ENCODE peak calls at places on chromosomes 3 and 15, in four cellular contexts. D, B, E and T are unnamed samples.

GRCh38 chr3:5110307-5110706 is 11.8 kb upstream of the ARL8B start:
- DNase-seq in D (no peak), B (no peak), E (no peak), T (no peak)

GRCh38 chr3:172687501-172687900 is 23.4 kb downstream of the NCEH1 start:
- DNase-seq in D (no peak), B (no peak), E (no peak), T (no peak)

GRCh38 chr15:58793862-58794261 is 22.8 kb downstream of the MINDY2 start:
- DNase-seq in B (no peak), E (no peak), D (no peak), T (no peak)

GRCh38 chr3:144770813-144771400 is 799.3 kb downstream of the DIPK2A start:
- DNase-seq in E (peak), D (no peak), B (peak), T (no peak)

GRCh38 chr15:62121273-62122015 is 43.6 kb downstream of the C2CD4B start:
- DNase-seq in B (no peak), D (no peak), E (no peak), T (no peak)

GRCh38 chr15:80404057-80404718 is at the start of gene ARNT2:
- DNase-seq in E (no peak), B (no peak), D (no peak), T (peak)

GRCh38 chr3:11335056-11335608 is 62.9 kb downstream of the ATG7 start:
- DNase-seq in B (peak), E (peak), D (no peak), T (no peak)

GRCh38 chr3:186524616-186525015 is 19.6 kb downstream of the CRYGS start:
- DNase-seq in B (no peak), E (no peak), D (no peak), T (no peak)

GRCh38 chr3:171838218-171838720 is 4.9 kb upstream of the TMEM212 start:
- DNase-seq in D (no peak), E (no peak), B (peak), T (no peak)

GRCh38 chr3:8992199-8992598 is 28.9 kb upstream of the RAD18 start:
- DNase-seq in B (no peak), D (no peak), E (no peak), T (no peak)

GRCh38 chr3:11155341-11156025 is 1.2 kb downstream of the HRH1 start:
- DNase-seq in B (peak), E (peak), D (peak), T (peak)

GRCh38 chr15:80823120-80823519 is 44.0 kb downstream of the CEMIP start:
- DNase-seq in D (no peak), B (no peak), E (no peak), T (no peak)

GRCh38 chr15:53527996-53528395 is 231.5 kb downstream of the WDR72 start:
- DNase-seq in E (no peak), B (no peak), D (no peak), T (no peak)

GRCh38 chr15:78301813-78302212 is 2.4 kb upstream of the SKIC8 start:
- DNase-seq in D (no peak), E (no peak), B (no peak), T (no peak)

GRCh38 chr3:110265302-110265701 is 806.3 kb upstream of the NECTIN3 start:
- DNase-seq in E (no peak), D (no peak), B (no peak), T (no peak)

GRCh38 chr3:181362378-181362777 is 349.3 kb upstream of the SOX2 start:
- DNase-seq in B (no peak), E (no peak), D (no peak), T (no peak)

GRCh38 chr3:139689122-139689521 is 11.3 kb upstream of the NMNAT3 start:
- DNase-seq in B (no peak), E (no peak), D (no peak), T (no peak)

GRCh38 chr15:86139828-86140227 is 60.2 kb downstream of the AGBL1 start:
- DNase-seq in B (no peak), E (peak), D (no peak), T (no peak)

GRCh38 chr15:39578851-39579486 is 1.9 kb upstream of the THBS1 start:
- DNase-seq in E (no peak), D (no peak), B (no peak), T (no peak)

GRCh38 chr15:32844118-32844711 is 126.4 kb downstream of the GREM1 start:
- DNase-seq in E (peak), D (no peak), B (peak), T (no peak)

GRCh38 chr15:46853600-46853999 is 863.7 kb upstream of the SEMA6D start:
- DNase-seq in D (no peak), E (no peak), B (no peak), T (no peak)

GRCh38 chr3:18868911-18869689 is 279.2 kb upstream of the KCNH8 start:
- DNase-seq in B (no peak), E (no peak), D (no peak), T (no peak)

GRCh38 chr3:23702198-23702597 is 103.6 kb upstream of the UBE2E1 start:
- DNase-seq in B (peak), E (no peak), D (no peak), T (no peak)

GRCh38 chr3:37668831-37669610 is 192.7 kb upstream of the CTDSPL start:
- DNase-seq in E (no peak), D (peak), B (no peak), T (peak)

GRCh38 chr3:41060106-41060505 is 139.2 kb upstream of the CTNNB1 start:
- DNase-seq in E (no peak), B (no peak), D (no peak), T (no peak)

GRCh38 chr3:13559751-13560540 is 11.0 kb downstream of the FBLN2 start:
- DNase-seq in E (no peak), D (no peak), B (no peak), T (no peak)

GRCh38 chr15:92807971-92808571 is 92.1 kb upstream of the CHD2 start:
- DNase-seq in D (no peak), B (peak), E (peak), T (peak)

GRCh38 chr15:80931191-80931590 is 58.4 kb downstream of the MESD start:
- DNase-seq in D (no peak), B (no peak), E (no peak), T (no peak)

GRCh38 chr3:28386049-28386448 is 37.4 kb upstream of the AZI2 start:
- DNase-seq in D (no peak), E (no peak), B (no peak), T (no peak)

GRCh38 chr3:47961815-47962606 is 54.2 kb downstream of the MAP4 start:
- DNase-seq in E (peak), D (no peak), B (no peak), T (no peak)

GRCh38 chr3:55143928-55144671 is 216.2 kb upstream of the LRTM1 start:
- DNase-seq in E (no peak), B (peak), D (no peak), T (no peak)

GRCh38 chr3:149547954-149548728 is 73.6 kb downstream of the TM4SF4 start:
- DNase-seq in D (peak), B (peak), E (no peak), T (no peak)

GRCh38 chr3:52225452-52226228 is at the start of gene TLR9:
- DNase-seq in D (no peak), B (no peak), E (peak), T (peak)

GRCh38 chr3:127050733-127051132 is 67.8 kb downstream of the PLXNA1 start:
- DNase-seq in B (no peak), D (no peak), E (no peak), T (peak)

GRCh38 chr3:20074226-20075063 is 34.2 kb downstream of the KAT2B start:
- DNase-seq in E (no peak), D (no peak), B (peak), T (no peak)

GRCh38 chr3:73602171-73602570 is 22.6 kb downstream of the PDZRN3 start:
- DNase-seq in B (peak), E (no peak), D (no peak), T (no peak)

GRCh38 chr3:182124716-182125115 is 413.0 kb downstream of the SOX2 start:
- DNase-seq in B (no peak), E (no peak), D (no peak), T (no peak)

GRCh38 chr3:192169332-192169915 is 557.9 kb downstream of the FGF12 start:
- DNase-seq in B (peak), D (no peak), E (no peak), T (no peak)

GRCh38 chr3:48305396-48305795 is 28.1 kb downstream of the SPINK8 start:
- DNase-seq in E (no peak), B (no peak), D (no peak), T (no peak)

GRCh38 chr15:36878745-36879262 is 221.5 kb downstream of the MEIS2 start:
- DNase-seq in D (no peak), B (no peak), E (no peak), T (no peak)

GRCh38 chr15:36882487-36883108 is 217.8 kb downstream of the MEIS2 start:
- DNase-seq in E (no peak), B (peak), D (no peak), T (no peak)

GRCh38 chr15:36879568-36880225 is 220.7 kb downstream of the MEIS2 start:
- DNase-seq in E (no peak), D (no peak), B (no peak), T (no peak)

GRCh38 chr15:36880226-36880912 is 220.0 kb downstream of the MEIS2 start:
- DNase-seq in D (no peak), E (no peak), B (no peak), T (peak)

GRCh38 chr15:36880913-36881290 is 219.4 kb downstream of the MEIS2 start:
- DNase-seq in D (no peak), B (no peak), E (no peak), T (no peak)
- H3K4me3 ChIP-seq in D (no peak), B (no peak), E (no peak), T (no peak)

DNA sequence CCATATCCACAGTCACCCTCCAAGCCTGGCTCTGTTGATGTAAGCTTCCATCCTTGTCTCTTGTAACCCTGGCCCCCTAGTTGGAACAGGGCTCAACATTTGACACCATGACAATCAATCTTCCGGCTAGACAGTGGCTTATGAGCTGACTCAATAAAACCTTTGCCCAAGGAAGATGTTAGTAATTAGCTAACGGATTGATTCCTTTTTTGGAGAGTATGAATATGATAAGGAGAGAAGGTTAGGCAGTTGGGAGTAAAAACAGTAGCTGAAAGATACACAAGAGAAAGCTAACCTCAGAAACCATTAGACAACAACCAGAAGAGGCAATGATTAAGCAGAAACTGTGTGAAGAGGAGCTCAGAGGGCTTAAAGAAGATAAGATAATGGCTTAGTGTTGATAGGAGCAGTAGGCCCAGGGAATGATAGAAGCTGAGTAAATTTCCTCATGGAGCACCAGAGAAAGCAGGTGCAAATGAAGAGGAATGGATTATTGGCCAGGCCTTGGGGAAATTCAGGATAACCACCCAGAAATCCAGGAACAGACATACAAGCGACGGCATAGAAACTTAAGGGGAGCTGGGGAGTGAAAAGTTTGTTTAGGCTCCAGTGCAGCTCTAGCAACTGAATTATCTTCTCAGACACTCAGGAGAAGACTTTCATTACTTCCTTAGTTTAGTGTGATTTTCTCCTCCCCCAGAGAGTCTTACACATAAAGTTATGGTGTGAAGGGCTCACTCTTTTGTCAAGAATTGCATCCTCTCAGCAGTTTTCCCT is 7.8 kb upstream of the RFX7 start:
- DNase-seq in E (no peak), D (no peak), B (no peak), T (no peak)
- H3K4me3 ChIP-seq in E (no peak), D (no peak), B (no peak), T (no peak)

GRCh38 chr15:65818927-65819562 is 27.0 kb upstream of the DENND4A start:
- DNase-seq in E (peak), D (no peak), B (peak), T (no peak)
- H3K4me3 ChIP-seq in E (no peak), D (no peak), B (no peak), T (no peak)

GRCh38 chr3:141368925-141369794 is 856 bp downstream of the ZBTB38 start:
- DNase-seq in E (peak), D (no peak), B (peak), T (no peak)
- H3K4me3 ChIP-seq in E (peak), D (peak), B (peak), T (peak)